ENCODE peak calls at places on chromosomes 4 and X, in six cellular contexts. One of them, this sample, is unnamed.

GRCh38 chrX:53714580-53715335 is 28.2 kb upstream of the HUWE1 start:
- DNase-seq in ureter: peak; percentile 52
- DNase-seq in EL: peak; percentile 51
- DNase-seq in transverse colon: peak; percentile 14
- DNase-seq in activated CD8-positive, alpha-beta memory T cell treated with anti-CD3 and anti-CD28 coated beads for 48 hours: peak; percentile 23
- DNase-seq in GM20000: peak; percentile 36
- DNase-seq in this sample: peak; percentile 89

GRCh38 chr4:124633285-124633941 is 79.1 kb downstream of the ANKRD50 start:
- DNase-seq in ureter: no peak
- DNase-seq in EL: no peak
- DNase-seq in transverse colon: no peak
- DNase-seq in activated CD8-positive, alpha-beta memory T cell treated with anti-CD3 and anti-CD28 coated beads for 48 hours: no peak
- DNase-seq in GM20000: no peak
- DNase-seq in this sample: no peak

GRCh38 chrX:150759568-150760416 is 66.6 kb downstream of the MTMR1 start:
- DNase-seq in ureter: no peak
- DNase-seq in EL: no peak
- DNase-seq in transverse colon: no peak
- DNase-seq in activated CD8-positive, alpha-beta memory T cell treated with anti-CD3 and anti-CD28 coated beads for 48 hours: no peak
- DNase-seq in GM20000: no peak
- DNase-seq in this sample: no peak

GRCh38 chr4:151703401-151703800 is 57.4 kb downstream of the GATB start:
- DNase-seq in ureter: no peak
- DNase-seq in EL: no peak
- DNase-seq in transverse colon: no peak
- DNase-seq in activated CD8-positive, alpha-beta memory T cell treated with anti-CD3 and anti-CD28 coated beads for 48 hours: no peak
- DNase-seq in GM20000: no peak
- DNase-seq in this sample: no peak

GRCh38 chr4:7823416-7823824 is 116.2 kb downstream of the AFAP1 start:
- DNase-seq in ureter: no peak
- DNase-seq in EL: no peak
- DNase-seq in transverse colon: peak; percentile 47
- DNase-seq in activated CD8-positive, alpha-beta memory T cell treated with anti-CD3 and anti-CD28 coated beads for 48 hours: no peak
- DNase-seq in GM20000: no peak
- DNase-seq in this sample: no peak

GRCh38 chr4:120132935-120133334 is 66.3 kb upstream of the MAD2L1 start:
- DNase-seq in ureter: no peak
- DNase-seq in EL: no peak
- DNase-seq in transverse colon: no peak
- DNase-seq in activated CD8-positive, alpha-beta memory T cell treated with anti-CD3 and anti-CD28 coated beads for 48 hours: no peak
- DNase-seq in GM20000: no peak
- DNase-seq in this sample: no peak

GRCh38 chr4:168731006-168731636 is 234.3 kb downstream of the PALLD start:
- DNase-seq in ureter: no peak
- DNase-seq in EL: peak; percentile 37
- DNase-seq in transverse colon: no peak
- DNase-seq in activated CD8-positive, alpha-beta memory T cell treated with anti-CD3 and anti-CD28 coated beads for 48 hours: no peak
- DNase-seq in GM20000: no peak
- DNase-seq in this sample: no peak

GRCh38 chr4:184645904-184646610 is 3.2 kb downstream of the CASP3 start:
- DNase-seq in ureter: no peak
- DNase-seq in EL: no peak
- DNase-seq in transverse colon: peak; percentile 21
- DNase-seq in activated CD8-positive, alpha-beta memory T cell treated with anti-CD3 and anti-CD28 coated beads for 48 hours: no peak
- DNase-seq in GM20000: no peak
- DNase-seq in this sample: peak; percentile 22

GRCh38 chrX:76617020-76617419 is 189.5 kb downstream of the MAGEE1 start:
- DNase-seq in ureter: no peak
- DNase-seq in EL: no peak
- DNase-seq in transverse colon: no peak
- DNase-seq in activated CD8-positive, alpha-beta memory T cell treated with anti-CD3 and anti-CD28 coated beads for 48 hours: no peak
- DNase-seq in GM20000: no peak
- DNase-seq in this sample: no peak

GRCh38 chr4:12304912-12305311 is 876.2 kb upstream of the HS3ST1 start:
- DNase-seq in ureter: no peak
- DNase-seq in EL: no peak
- DNase-seq in transverse colon: no peak
- DNase-seq in activated CD8-positive, alpha-beta memory T cell treated with anti-CD3 and anti-CD28 coated beads for 48 hours: no peak
- DNase-seq in GM20000: no peak
- DNase-seq in this sample: no peak

GRCh38 chrX:74009041-74009440 is 294.9 kb upstream of the ZCCHC13 start:
- DNase-seq in ureter: no peak
- DNase-seq in EL: no peak
- DNase-seq in transverse colon: no peak
- DNase-seq in activated CD8-positive, alpha-beta memory T cell treated with anti-CD3 and anti-CD28 coated beads for 48 hours: no peak
- DNase-seq in GM20000: no peak
- DNase-seq in this sample: no peak

GRCh38 chr4:156756118-156756517 is 215.5 kb downstream of the PDGFC start:
- DNase-seq in ureter: no peak
- DNase-seq in EL: no peak
- DNase-seq in transverse colon: no peak
- DNase-seq in activated CD8-positive, alpha-beta memory T cell treated with anti-CD3 and anti-CD28 coated beads for 48 hours: no peak
- DNase-seq in GM20000: no peak
- DNase-seq in this sample: no peak

GRCh38 chrX:39808471-39808917 is 289.3 kb downstream of the BCOR start:
- DNase-seq in ureter: peak; percentile 50
- DNase-seq in EL: peak; percentile 85
- DNase-seq in transverse colon: no peak
- DNase-seq in activated CD8-positive, alpha-beta memory T cell treated with anti-CD3 and anti-CD28 coated beads for 48 hours: no peak
- DNase-seq in GM20000: no peak
- DNase-seq in this sample: no peak

This sample was measured in GM12865.